ENCODE peak calls at places on chromosomes 5 and 9, in six cellular contexts. One of them, this sample, is unnamed.

GRCh38 chr9:124852121-124852828 is 985 bp upstream of the WDR38 start:
- DNase-seq in neuronal stem cell: no peak
- DNase-seq in mesenchymal stem cell: no peak
- DNase-seq in H1: no peak
- DNase-seq in IMR-90: no peak
- DNase-seq in mesendoderm: no peak
- DNase-seq in this sample: no peak

GRCh38 chr9:109072133-109072692 is 47.5 kb downstream of the TMEM245 start:
- DNase-seq in mesenchymal stem cell: no peak
- DNase-seq in IMR-90: no peak
- DNase-seq in mesendoderm: no peak
- DNase-seq in H1: no peak
- DNase-seq in neuronal stem cell: no peak
- DNase-seq in this sample: peak; percentile 8

GRCh38 chr5:181120311-181120710 is 10.7 kb downstream of the OR2V1 start:
- DNase-seq in mesendoderm: no peak
- DNase-seq in mesenchymal stem cell: no peak
- DNase-seq in neuronal stem cell: no peak
- DNase-seq in IMR-90: peak; percentile 41
- DNase-seq in H1: no peak
- DNase-seq in this sample: no peak

GRCh38 chr5:117748336-117748735 is 1173.7 kb upstream of the SEMA6A start:
- DNase-seq in H1: no peak
- DNase-seq in mesendoderm: no peak
- DNase-seq in IMR-90: no peak
- DNase-seq in neuronal stem cell: no peak
- DNase-seq in mesenchymal stem cell: no peak
- DNase-seq in this sample: no peak

GRCh38 chr5:10499066-10499465 is 57.4 kb downstream of the ROPN1L start:
- DNase-seq in H1: no peak
- DNase-seq in IMR-90: no peak
- DNase-seq in mesendoderm: no peak
- DNase-seq in neuronal stem cell: no peak
- DNase-seq in mesenchymal stem cell: no peak
- DNase-seq in this sample: no peak

GRCh38 chr5:149268928-149269557 is 2.6 kb upstream of the AFAP1L1 start:
- DNase-seq in mesendoderm: peak; percentile 56
- DNase-seq in mesenchymal stem cell: peak; percentile 66
- DNase-seq in IMR-90: peak; percentile 61
- DNase-seq in neuronal stem cell: peak; percentile 31
- DNase-seq in H1: no peak
- DNase-seq in this sample: peak; percentile 86

GRCh38 chr9:76898786-76899185 is 7.1 kb downstream of the PRUNE2 start:
- DNase-seq in mesendoderm: no peak
- DNase-seq in mesenchymal stem cell: no peak
- DNase-seq in neuronal stem cell: no peak
- DNase-seq in IMR-90: no peak
- DNase-seq in H1: no peak
- DNase-seq in this sample: no peak

GRCh38 chr9:116860509-116861120 is 173.5 kb downstream of the TRIM32 start:
- DNase-seq in neuronal stem cell: peak; percentile 69
- DNase-seq in IMR-90: peak; percentile 63
- DNase-seq in mesendoderm: peak; percentile 86
- DNase-seq in mesenchymal stem cell: peak; percentile 68
- DNase-seq in H1: no peak
- DNase-seq in this sample: peak; percentile 99

GRCh38 chr9:114086009-114086408 is 7.9 kb upstream of the AMBP start:
- DNase-seq in neuronal stem cell: no peak
- DNase-seq in mesenchymal stem cell: no peak
- DNase-seq in H1: no peak
- DNase-seq in IMR-90: no peak
- DNase-seq in mesendoderm: no peak
- DNase-seq in this sample: no peak

GRCh38 chr9:104682642-104683041 is 11.7 kb upstream of the OR13D1 start:
- DNase-seq in IMR-90: peak; percentile 51
- DNase-seq in mesendoderm: peak; percentile 71
- DNase-seq in mesenchymal stem cell: peak; percentile 51
- DNase-seq in neuronal stem cell: peak; percentile 38
- DNase-seq in H1: no peak
- DNase-seq in this sample: no peak

GRCh38 chr9:26687421-26687820 is 205.2 kb downstream of the CAAP1 start:
- DNase-seq in neuronal stem cell: no peak
- DNase-seq in mesenchymal stem cell: no peak
- DNase-seq in H1: no peak
- DNase-seq in mesendoderm: peak; percentile 48
- DNase-seq in IMR-90: no peak
- DNase-seq in this sample: no peak

GRCh38 chr5:98911221-98912040 is 17.4 kb downstream of the CHD1 start:
- DNase-seq in mesenchymal stem cell: peak; percentile 44
- DNase-seq in mesendoderm: no peak
- DNase-seq in H1: no peak
- DNase-seq in IMR-90: no peak
- DNase-seq in neuronal stem cell: peak; percentile 55
- DNase-seq in this sample: peak; percentile 81

GRCh38 chr5:85140471-85140870 is 755.8 kb upstream of the EDIL3 start:
- DNase-seq in neuronal stem cell: no peak
- DNase-seq in IMR-90: no peak
- DNase-seq in mesenchymal stem cell: peak; percentile 7
- DNase-seq in mesendoderm: no peak
- DNase-seq in H1: no peak
- DNase-seq in this sample: peak; percentile 7

GRCh38 chr5:168471785-168472184 is 14.5 kb upstream of the RARS1 start:
- DNase-seq in mesendoderm: no peak
- DNase-seq in IMR-90: peak; percentile 59
- DNase-seq in H1: no peak
- DNase-seq in mesenchymal stem cell: peak; percentile 40
- DNase-seq in neuronal stem cell: no peak
- DNase-seq in this sample: no peak

GRCh38 chr5:173547579-173547978 is 68.9 kb downstream of the BOD1 start:
- DNase-seq in neuronal stem cell: no peak
- DNase-seq in IMR-90: peak; percentile 44
- DNase-seq in mesendoderm: no peak
- DNase-seq in mesenchymal stem cell: peak; percentile 53
- DNase-seq in H1: no peak
- DNase-seq in this sample: no peak

GRCh38 chr9:127066775-127067111 is 55.7 kb downstream of the ANGPTL2 start:
- DNase-seq in H1: no peak
- DNase-seq in mesendoderm: no peak
- DNase-seq in IMR-90: peak; percentile 79
- DNase-seq in mesenchymal stem cell: peak; percentile 87
- DNase-seq in neuronal stem cell: no peak
- DNase-seq in this sample: no peak

GRCh38 chr9:76433851-76434250 is 25.1 kb upstream of the GCNT1 start:
- DNase-seq in H1: no peak
- DNase-seq in mesenchymal stem cell: peak; percentile 26
- DNase-seq in mesendoderm: no peak
- DNase-seq in IMR-90: peak; percentile 83
- DNase-seq in neuronal stem cell: no peak
- DNase-seq in this sample: no peak

GRCh38 chr5:82045526-82046267 is 73.9 kb downstream of the ATG10 start:
- DNase-seq in mesendoderm: no peak
- DNase-seq in mesenchymal stem cell: peak; percentile 8
- DNase-seq in neuronal stem cell: no peak
- DNase-seq in IMR-90: peak; percentile 76
- DNase-seq in H1: no peak
- DNase-seq in this sample: no peak

GRCh38 chr5:103445426-103446035 is 117.1 kb downstream of the NUDT12 start:
- DNase-seq in IMR-90: peak; percentile 22
- DNase-seq in mesendoderm: no peak
- DNase-seq in neuronal stem cell: no peak
- DNase-seq in mesenchymal stem cell: no peak
- DNase-seq in H1: no peak
- DNase-seq in this sample: peak; percentile 59

GRCh38 chr5:80190960-80191359 is 64.9 kb downstream of the SERINC5 start:
- DNase-seq in mesendoderm: no peak
- DNase-seq in H1: no peak
- DNase-seq in IMR-90: no peak
- DNase-seq in neuronal stem cell: no peak
- DNase-seq in mesenchymal stem cell: no peak
- DNase-seq in this sample: no peak

GRCh38 chr5:1445895-1446601 is 808 bp upstream of the SLC6A3 start:
- DNase-seq in mesenchymal stem cell: no peak
- DNase-seq in neuronal stem cell: no peak
- DNase-seq in IMR-90: no peak
- DNase-seq in mesendoderm: peak; percentile 28
- DNase-seq in H1: no peak
- DNase-seq in this sample: peak; percentile 8

GRCh38 chr5:159038907-159039306 is 60.8 kb downstream of the EBF1 start:
- DNase-seq in mesendoderm: no peak
- DNase-seq in neuronal stem cell: no peak
- DNase-seq in mesenchymal stem cell: peak; percentile 90
- DNase-seq in H1: no peak
- DNase-seq in IMR-90: peak; percentile 90
- DNase-seq in this sample: no peak

GRCh38 chr5:57719216-57719615 is 236.6 kb upstream of the ACTBL2 start:
- DNase-seq in neuronal stem cell: no peak
- DNase-seq in mesendoderm: no peak
- DNase-seq in mesenchymal stem cell: no peak
- DNase-seq in IMR-90: no peak
- DNase-seq in H1: no peak
- DNase-seq in this sample: no peak
- H2BK5ac ChIP-seq in neuronal stem cell: no peak overlapping the region
- H2BK5ac ChIP-seq in mesendoderm: no peak overlapping the region
- H2BK5ac ChIP-seq in mesenchymal stem cell: no peak overlapping the region
- H2BK5ac ChIP-seq in IMR-90: peak overlapping the region; percentile 75
- H2BK5ac ChIP-seq in H1: no peak overlapping the region
- H2BK5ac ChIP-seq in this sample: no peak overlapping the region

DNA sequence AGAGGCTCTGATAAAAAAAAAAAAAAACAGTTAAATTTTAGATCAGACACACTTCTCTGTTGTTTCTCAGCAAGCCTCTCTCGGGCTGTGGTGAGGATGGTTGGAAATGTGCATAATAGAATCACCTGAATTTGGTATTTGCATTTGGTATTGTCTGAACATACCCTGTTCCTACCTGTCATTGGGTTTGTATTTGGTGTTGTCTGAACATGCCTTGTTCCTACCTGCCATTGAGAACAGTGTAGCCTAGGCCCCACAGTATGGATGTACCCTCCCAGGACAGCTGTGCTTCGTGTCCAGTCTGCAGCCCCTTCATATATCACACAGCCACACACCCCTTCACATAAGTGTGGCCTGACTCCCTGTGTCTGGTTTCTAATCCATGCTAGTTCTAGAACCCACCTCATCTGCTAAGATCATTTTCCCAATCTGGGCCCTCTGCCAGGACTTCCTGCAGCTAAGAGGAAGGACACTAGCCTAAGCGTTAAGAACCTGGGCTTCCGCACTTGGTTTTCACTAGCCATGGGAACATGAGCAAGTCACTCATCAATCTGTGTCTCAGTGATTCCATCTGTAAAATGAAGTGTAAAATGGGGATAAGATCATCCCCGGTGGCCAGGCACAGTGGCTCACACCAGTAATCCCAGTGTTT is 49.2 kb downstream of the ITGA2 start:
- DNase-seq in mesenchymal stem cell: no peak
- DNase-seq in IMR-90: no peak
- DNase-seq in mesendoderm: no peak
- DNase-seq in neuronal stem cell: no peak
- DNase-seq in H1: no peak
- DNase-seq in this sample: no peak
- H3K4me3 ChIP-seq in mesenchymal stem cell: no peak overlapping the region
- H3K4me3 ChIP-seq in IMR-90: no peak overlapping the region
- H3K4me3 ChIP-seq in mesendoderm: no peak overlapping the region
- H3K4me3 ChIP-seq in neuronal stem cell: no peak overlapping the region
- H3K4me3 ChIP-seq in H1: no peak overlapping the region
- H3K4me3 ChIP-seq in this sample: no peak overlapping the region

DNA sequence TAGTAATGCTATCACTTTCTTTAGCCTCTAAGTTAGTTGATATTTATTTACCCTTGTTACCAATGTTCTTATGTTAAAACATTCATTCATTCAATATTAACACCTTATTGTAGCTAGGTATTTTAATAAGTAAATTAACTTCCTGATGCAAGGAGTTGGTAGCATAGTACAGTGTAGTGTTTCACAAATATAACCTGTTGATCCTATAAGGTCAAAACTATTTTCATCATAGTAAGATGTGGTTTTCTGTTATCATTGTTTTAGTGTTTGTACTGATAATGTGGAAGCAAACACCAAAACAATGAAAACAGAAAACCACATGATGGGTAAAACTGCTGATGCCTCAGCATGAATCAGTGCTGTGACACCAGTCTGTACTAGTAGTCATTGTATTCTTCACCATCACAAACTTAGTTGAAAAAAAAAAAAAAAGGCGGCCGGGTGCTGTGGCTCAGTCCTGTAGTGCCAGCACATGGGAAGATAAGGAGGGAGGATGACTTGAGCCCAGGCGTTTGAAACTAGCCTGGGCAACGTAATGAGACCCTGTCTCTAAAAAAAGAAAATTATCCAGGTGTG is 36.5 kb downstream of the ZCCHC7 start:
- DNase-seq in neuronal stem cell: no peak
- DNase-seq in mesendoderm: peak; percentile 63
- DNase-seq in IMR-90: peak; percentile 38
- DNase-seq in H1: no peak
- DNase-seq in mesenchymal stem cell: peak; percentile 38
- DNase-seq in this sample: no peak
- H2AK5ac ChIP-seq in neuronal stem cell: no peak overlapping the region
- H2AK5ac ChIP-seq in mesendoderm: no peak overlapping the region
- H2AK5ac ChIP-seq in IMR-90: no peak overlapping the region
- H2AK5ac ChIP-seq in H1: no peak overlapping the region
- H2AK5ac ChIP-seq in mesenchymal stem cell: no peak overlapping the region
- H2AK5ac ChIP-seq in this sample: no peak overlapping the region

DNA sequence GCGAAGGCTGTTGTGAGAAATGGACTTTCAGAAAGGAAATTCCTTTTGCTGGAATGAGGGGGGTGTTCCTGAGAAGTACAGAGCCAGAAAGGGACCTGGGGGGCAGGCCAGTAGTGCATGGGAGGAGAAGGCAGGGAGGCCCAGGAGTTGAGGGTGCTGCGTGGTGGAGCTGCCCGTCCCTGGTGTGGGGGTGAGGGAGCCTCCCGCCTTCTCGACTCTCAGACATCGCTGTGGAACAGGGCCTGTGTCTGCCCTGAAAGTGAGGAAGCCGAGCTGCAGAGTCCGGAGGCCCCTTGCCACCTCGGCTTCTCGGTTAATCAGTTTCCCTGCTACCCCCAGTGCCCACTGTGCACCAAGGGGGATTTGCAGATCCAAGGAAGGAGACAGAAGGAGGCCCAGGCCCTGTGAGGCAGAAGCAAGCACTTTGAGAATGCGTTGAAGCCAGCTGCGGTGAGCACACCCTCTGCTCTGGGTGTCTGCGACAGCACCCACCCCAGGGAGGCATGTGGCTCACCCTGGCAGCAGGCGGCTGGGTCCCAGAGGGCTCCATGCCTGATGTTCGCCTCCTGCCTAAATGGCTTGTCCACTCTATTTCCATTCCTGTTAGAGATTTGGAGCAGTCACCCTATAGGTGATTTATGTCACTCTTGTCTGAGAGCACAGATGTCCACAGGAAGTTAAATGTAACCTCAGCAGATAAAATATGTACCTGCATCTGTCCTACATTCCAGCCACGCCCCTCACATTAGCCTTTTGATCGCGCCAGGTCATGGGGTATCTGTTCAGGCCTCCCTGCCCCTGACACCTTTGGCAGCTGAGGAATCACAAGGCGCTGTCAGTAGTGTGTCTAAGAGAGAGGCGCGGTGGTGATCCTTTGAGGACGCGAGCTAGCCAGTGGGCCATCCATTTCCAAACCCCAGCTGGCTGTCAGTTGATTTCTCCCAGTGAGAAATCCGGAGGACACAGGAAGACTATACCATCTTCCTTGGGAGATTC is 28.3 kb downstream of the PTGES2 start:
- DNase-seq in mesenchymal stem cell: no peak
- DNase-seq in neuronal stem cell: no peak
- DNase-seq in IMR-90: no peak
- DNase-seq in mesendoderm: peak; percentile 34
- DNase-seq in H1: no peak
- DNase-seq in this sample: peak; percentile 78
- H2BK5ac ChIP-seq in mesenchymal stem cell: peak overlapping the region; percentile 46
- H2BK5ac ChIP-seq in neuronal stem cell: peak overlapping the region; percentile 13
- H2BK5ac ChIP-seq in IMR-90: peak overlapping the region; percentile 97
- H2BK5ac ChIP-seq in mesendoderm: peak overlapping the region; percentile 22
- H2BK5ac ChIP-seq in H1: peak overlapping the region; percentile 94
- H2BK5ac ChIP-seq in this sample: peak overlapping the region; percentile 86